ENCODE peak calls at places on chromosome 12, in six cellular contexts. Q, E, S, Z, W and U are unnamed samples.
A peak's percentile ranks its signal among the peaks of the same experiment; 100 is the strongest.

GRCh38 chr12:79690606-79691298 is at the start of gene PAWR:
- DNase-seq in W (peak; percentile 79), S (peak; percentile 91), Q (peak; percentile 94), Z (peak; percentile 88), E (peak; percentile 66), U (peak; percentile 84)

GRCh38 chr12:95820096-95820703 is 29.6 kb upstream of the NTN4 start:
- DNase-seq in Q (peak; percentile 33), Z (no peak), E (peak; percentile 62), S (no peak), W (peak; percentile 64), U (no peak)

GRCh38 chr12:89542912-89543592 is 17.2 kb upstream of the POC1B start:
- DNase-seq in W (peak; percentile 81), Z (peak; percentile 79), E (peak; percentile 83), Q (peak; percentile 94), S (peak; percentile 80), U (peak; percentile 77)

GRCh38 chr12:111412830-111413441 is 7.2 kb downstream of the SH2B3 start:
- DNase-seq in S (no peak), Q (no peak), E (no peak), W (no peak), Z (no peak), U (no peak)

GRCh38 chr12:113136128-113136989 is 798 bp upstream of the RASAL1 start:
- DNase-seq in E (no peak), W (no peak), S (no peak), Q (peak; percentile 62), Z (peak; percentile 71), U (no peak)

GRCh38 chr12:96078281-96078761 is 42.9 kb upstream of the LTA4H start:
- DNase-seq in S (no peak), Z (no peak), E (peak; percentile 15), Q (no peak), W (no peak), U (no peak)

GRCh38 chr12:15997910-15998309 is 86.8 kb downstream of the DERA start:
- DNase-seq in E (no peak), S (no peak), Z (no peak), Q (no peak), W (no peak), U (no peak)

GRCh38 chr12:112868459-112869041 is 38.2 kb upstream of the OAS1 start:
- DNase-seq in Z (peak; percentile 54), Q (peak; percentile 63), W (no peak), S (peak; percentile 66), E (no peak), U (peak; percentile 15)

GRCh38 chr12:29149691-29150382 is 759 bp downstream of the FAR2 start:
- DNase-seq in Q (peak; percentile 38), Z (peak; percentile 67), W (no peak), S (peak; percentile 56), E (no peak), U (no peak)
- H3K4me2 ChIP-seq in Q (peak overlapping the region; percentile 55), Z (peak overlapping the region; percentile 96), W (peak overlapping the region; percentile 59), S (peak overlapping the region; percentile 65), E (peak overlapping the region; percentile 90), U (peak overlapping the region; percentile 82)

GRCh38 chr12:25648460-25648859 is 95.4 kb upstream of the LMNTD1 start:
- DNase-seq in Q (peak; percentile 87), Z (no peak), E (peak; percentile 73), W (peak; percentile 71), S (peak; percentile 69), U (no peak)
- H2BK15ac ChIP-seq in Q (no peak overlapping the region), Z (no peak overlapping the region), E (peak overlapping the region; percentile 13), W (no peak overlapping the region), S (no peak overlapping the region), U (no peak overlapping the region)

DNA sequence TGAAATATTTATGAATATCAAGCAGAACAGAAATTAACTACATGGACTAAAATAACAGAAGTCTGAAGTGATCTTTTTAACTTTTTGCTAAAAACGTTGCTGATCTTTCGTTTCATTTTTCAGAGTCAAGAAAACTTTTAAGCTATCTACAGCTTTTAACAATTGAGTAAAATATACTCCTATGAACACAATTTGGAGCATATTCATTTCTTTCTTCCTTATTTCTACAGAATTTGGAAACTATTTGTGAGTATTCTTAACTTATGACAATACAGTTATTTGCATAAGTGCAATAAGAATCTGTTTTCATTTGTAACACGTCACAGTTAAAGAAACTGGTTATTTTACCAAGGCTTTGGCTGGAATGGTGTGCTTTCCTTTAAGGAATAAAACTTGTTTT is 21.0 kb upstream of the B4GALNT1 start:
- DNase-seq in W (no peak), Z (no peak), Q (no peak), E (no peak), S (no peak), U (no peak)
- H3K4me2 ChIP-seq in W (no peak overlapping the region), Z (no peak overlapping the region), Q (no peak overlapping the region), E (no peak overlapping the region), S (no peak overlapping the region), U (no peak overlapping the region)

GRCh38 chr12:49212572-49212971 is 23.7 kb upstream of the TUBA1A start:
- DNase-seq in E (no peak), S (no peak), Z (no peak), Q (no peak), W (no peak), U (no peak)
- H2BK15ac ChIP-seq in E (peak overlapping the region; percentile 100), S (no peak overlapping the region), Z (no peak overlapping the region), Q (no peak overlapping the region), W (no peak overlapping the region), U (no peak overlapping the region)

GRCh38 chr12:71752887-71753286 is 1.8 kb upstream of the RAB21 start:
- DNase-seq in S (no peak), Z (no peak), E (no peak), W (no peak), Q (no peak), U (no peak)

GRCh38 chr12:71742998-71743397 is 11.7 kb upstream of the RAB21 start:
- DNase-seq in Z (no peak), W (no peak), E (no peak), S (no peak), Q (no peak), U (no peak)

GRCh38 chr12:71744522-71745300 is 10.0 kb upstream of the RAB21 start:
- DNase-seq in Z (no peak), E (no peak), W (no peak), Q (no peak), S (no peak), U (no peak)

GRCh38 chr12:71748081-71748850 is 6.4 kb upstream of the RAB21 start:
- DNase-seq in W (no peak), E (no peak), S (no peak), Z (no peak), Q (no peak), U (no peak)

GRCh38 chr12:71746983-71747611 is 7.6 kb upstream of the RAB21 start:
- DNase-seq in Q (peak; percentile 66), W (peak; percentile 71), Z (no peak), S (peak; percentile 48), E (peak; percentile 73), U (no peak)
- H3K4me2 ChIP-seq in Q (no peak overlapping the region), W (no peak overlapping the region), Z (no peak overlapping the region), S (no peak overlapping the region), E (no peak overlapping the region), U (no peak overlapping the region)